ENCODE peak calls at places on chromosomes 5 and 9, in ten cellular contexts. B is PC-3; G is CD8-positive, alpha-beta T cell; M is IMR-90; D is prostate gland; Z is OCI-LY7; J is fibroblast of lung; R is H9; A is A673; Y is tibial nerve. I is an unnamed sample.

GRCh38 chr5:147216552-147217154 is 18.2 kb upstream of the STK32A start:
- DNase-seq in B (peak), G (no peak), M (no peak), D (no peak), Z (no peak), J (peak), R (peak), A (no peak), Y (no peak), I (no peak)

GRCh38 chr5:150075806-150076205 is 10.5 kb downstream of the CSF1R start:
- DNase-seq in B (no peak), G (no peak), M (no peak), D (no peak), Z (peak), J (no peak), R (no peak), A (no peak), Y (no peak), I (no peak)

GRCh38 chr9:35811364-35812024 is 568 bp downstream of the SPAG8 start:
- DNase-seq in B (no peak), G (no peak), M (no peak), D (no peak), Z (no peak), J (peak), R (no peak), A (no peak), Y (peak), I (peak)

GRCh38 chr5:62112689-62113220 is 193.3 kb upstream of the KIF2A start:
- DNase-seq in B (no peak), G (no peak), M (no peak), D (no peak), Z (no peak), J (peak), R (no peak), A (peak), Y (no peak), I (no peak)

GRCh38 chr9:71459082-71459481 is 309.2 kb downstream of the CEMIP2 start:
- DNase-seq in B (no peak), G (no peak), M (no peak), D (no peak), Z (no peak), J (no peak), R (no peak), A (no peak), Y (no peak), I (no peak)

GRCh38 chr5:172956936-172957335 is 2.3 kb upstream of the RPL26L1 start:
- DNase-seq in B (no peak), G (no peak), M (no peak), D (no peak), Z (no peak), J (no peak), R (no peak), A (no peak), Y (no peak), I (no peak)

GRCh38 chr9:4009006-4009511 is 290.8 kb downstream of the GLIS3 start:
- DNase-seq in B (peak), G (no peak), M (peak), D (no peak), Z (no peak), J (peak), R (no peak), A (no peak), Y (no peak), I (no peak)

GRCh38 chr5:133311171-133311570 is 259.4 kb downstream of the HSPA4 start:
- DNase-seq in B (no peak), G (no peak), M (no peak), D (no peak), Z (no peak), J (no peak), R (no peak), A (no peak), Y (no peak), I (no peak)

GRCh38 chr9:125472926-125473701 is 211.5 kb downstream of the GAPVD1 start:
- DNase-seq in B (no peak), G (no peak), M (peak), D (no peak), Z (no peak), J (peak), R (no peak), A (no peak), Y (no peak), I (no peak)

GRCh38 chr5:1502046-1502736 is 21.6 kb downstream of the LPCAT1 start:
- DNase-seq in B (no peak), G (peak), M (no peak), D (no peak), Z (peak), J (no peak), R (no peak), A (peak), Y (no peak), I (no peak)

GRCh38 chr5:93281980-93282772 is 298.8 kb downstream of the NR2F1-AS1 start:
- DNase-seq in B (no peak), G (no peak), M (no peak), D (no peak), Z (no peak), J (no peak), R (no peak), A (no peak), Y (peak), I (no peak)

DNA sequence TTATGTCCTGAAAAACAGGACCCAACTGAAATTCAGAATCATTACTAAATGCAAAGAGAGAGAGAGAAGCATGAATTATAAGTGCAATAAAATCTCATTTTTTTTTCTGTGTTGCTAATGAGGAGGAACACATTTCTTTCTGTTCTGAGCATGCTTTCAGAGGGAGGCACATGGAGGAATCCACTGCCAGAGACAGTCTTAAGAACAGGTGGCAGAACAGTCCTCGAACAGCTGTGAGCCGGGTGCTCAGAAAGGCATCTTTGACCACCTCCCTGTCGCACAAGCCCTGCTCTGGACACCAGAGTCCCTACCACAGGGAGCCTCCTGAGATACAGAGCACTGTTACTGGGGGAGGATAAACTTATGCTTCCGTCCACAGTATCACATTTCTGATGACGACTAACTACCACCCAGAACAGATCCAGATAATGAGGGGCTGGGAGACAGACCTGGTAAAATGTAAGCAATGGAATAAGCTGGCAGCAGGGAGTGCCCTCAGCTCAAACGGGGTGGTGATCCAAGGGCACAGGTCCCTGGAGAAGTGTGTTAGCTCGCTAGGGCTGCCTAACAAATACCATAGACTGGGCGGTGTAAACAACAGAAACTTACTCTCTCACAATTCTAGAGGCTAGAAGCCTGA is 134.0 kb downstream of the SLC1A3 start:
- DNase-seq in B (no peak), G (no peak), M (peak), D (no peak), Z (no peak), J (peak), R (no peak), A (peak), Y (no peak), I (no peak)
- H3K27ac ChIP-seq in B (no peak), G (no peak), M (no peak), D (no peak), Z (no peak), J (no peak), R (no peak), A (no peak), Y (no peak), I (no peak)

GRCh38 chr5:91219803-91220371 is 163.2 kb downstream of the ARRDC3 start:
- DNase-seq in B (peak), G (no peak), M (peak), D (no peak), Z (peak), J (no peak), R (no peak), A (peak), Y (no peak), I (no peak)
- H3K27ac ChIP-seq in B (no peak), G (no peak), M (peak), D (no peak), Z (no peak), J (no peak), R (no peak), A (no peak), Y (peak), I (no peak)

GRCh38 chr9:2180704-2181103 is 165.6 kb downstream of the SMARCA2 start:
- DNase-seq in B (no peak), G (no peak), M (peak), D (no peak), Z (no peak), J (peak), R (no peak), A (no peak), Y (no peak), I (no peak)

GRCh38 chr9:2179557-2179956 is 164.4 kb downstream of the SMARCA2 start:
- DNase-seq in B (no peak), G (no peak), M (no peak), D (no peak), Z (peak), J (no peak), R (no peak), A (peak), Y (no peak), I (no peak)

GRCh38 chr9:2180171-2180570 is 165.0 kb downstream of the SMARCA2 start:
- DNase-seq in B (no peak), G (no peak), M (no peak), D (no peak), Z (no peak), J (no peak), R (no peak), A (peak), Y (no peak), I (no peak)

GRCh38 chr9:2178034-2178734 is 163.0 kb downstream of the SMARCA2 start:
- DNase-seq in B (no peak), G (no peak), M (no peak), D (no peak), Z (no peak), J (no peak), R (no peak), A (no peak), Y (no peak), I (no peak)

GRCh38 chr9:2181794-2182193 is 166.6 kb downstream of the SMARCA2 start:
- DNase-seq in B (peak), G (no peak), M (peak), D (no peak), Z (peak), J (no peak), R (peak), A (peak), Y (no peak), I (no peak)
- H3K27ac ChIP-seq in B (no peak), G (no peak), M (no peak), D (no peak), Z (no peak), J (no peak), R (no peak), A (no peak), Y (no peak), I (no peak)

DNA sequence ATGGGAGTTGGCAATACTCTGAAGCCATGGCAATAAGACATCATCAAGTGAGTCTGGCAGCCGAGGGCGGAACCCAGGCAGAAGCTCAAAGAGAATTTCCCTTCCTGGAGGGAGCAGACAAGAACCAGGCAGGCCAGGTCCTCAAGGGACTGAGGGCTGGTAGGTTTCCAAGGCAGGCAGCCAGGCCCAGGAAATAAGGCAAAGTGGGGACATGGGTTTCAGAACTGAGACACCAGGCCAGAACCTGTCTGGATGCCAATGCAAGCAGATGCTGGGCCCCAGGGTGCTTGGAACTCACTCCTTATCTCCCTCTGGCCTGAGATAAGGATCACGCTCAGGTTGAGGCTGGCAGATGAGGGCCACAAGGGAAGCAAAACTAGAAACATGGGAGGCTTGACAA is 8.9 kb downstream of the TSSK1B start:
- DNase-seq in B (no peak), G (no peak), M (no peak), D (peak), Z (no peak), J (no peak), R (no peak), A (no peak), Y (no peak), I (no peak)
- H3K27ac ChIP-seq in B (no peak), G (no peak), M (no peak), D (no peak), Z (no peak), J (no peak), R (no peak), A (no peak), Y (no peak), I (no peak)

GRCh38 chr5:159913048-159913447 is 3.2 kb upstream of the ADRA1B start:
- DNase-seq in B (peak), G (no peak), M (peak), D (no peak), Z (no peak), J (peak), R (no peak), A (no peak), Y (no peak), I (no peak)

GRCh38 chr5:159916841-159917761 is 819 bp downstream of the ADRA1B start:
- DNase-seq in B (no peak), G (no peak), M (no peak), D (no peak), Z (no peak), J (no peak), R (no peak), A (no peak), Y (no peak), I (no peak)

GRCh38 chr5:159913481-159913880 is 2.8 kb upstream of the ADRA1B start:
- DNase-seq in B (no peak), G (no peak), M (peak), D (no peak), Z (no peak), J (no peak), R (no peak), A (no peak), Y (no peak), I (no peak)

GRCh38 chr5:159917919-159918487 is 1.7 kb downstream of the ADRA1B start:
- DNase-seq in B (no peak), G (no peak), M (no peak), D (no peak), Z (no peak), J (no peak), R (no peak), A (no peak), Y (no peak), I (no peak)

GRCh38 chr5:159915913-159916840 is at the start of gene ADRA1B:
- DNase-seq in B (peak), G (no peak), M (peak), D (peak), Z (no peak), J (peak), R (peak), A (peak), Y (peak), I (no peak)
- H3K27ac ChIP-seq in B (no peak), G (no peak), M (no peak), D (no peak), Z (no peak), J (no peak), R (no peak), A (no peak), Y (peak), I (no peak)

GRCh38 chr9:113499876-113500497 is 36.5 kb downstream of the RGS3 start:
- DNase-seq in B (no peak), G (no peak), M (no peak), D (no peak), Z (no peak), J (no peak), R (no peak), A (no peak), Y (no peak), I (no peak)
- H3K27ac ChIP-seq in B (no peak), G (no peak), M (no peak), D (no peak), Z (no peak), J (no peak), R (no peak), A (no peak), Y (no peak), I (no peak)

I was measured in substantia nigra.